ENCODE peak calls at places on chromosome 16, in four cellular contexts. N is germinal center, X is left kidney, B is upper lobe of right lung. U is an unnamed sample.

GRCh38 chr16:17998550-17998949 is 338.0 kb downstream of the NPIPA8 start:
- DNase-seq in N (no peak), X (no peak), B (no peak), U (no peak)

GRCh38 chr16:31700200-31700529 is 172.5 kb downstream of the AHSP start:
- DNase-seq in X (no peak), N (peak), B (no peak), U (peak)

GRCh38 chr16:19450186-19450585 is 32.5 kb downstream of the TMC5 start:
- DNase-seq in N (no peak), X (no peak), B (no peak), U (no peak)

GRCh38 chr16:81486555-81487061 is 42.0 kb downstream of the CMIP start:
- DNase-seq in N (no peak), B (no peak), X (peak), U (no peak)

GRCh38 chr16:30694926-30695678 is 3.9 kb upstream of the SRCAP start:
- DNase-seq in N (no peak), B (no peak), X (no peak), U (no peak)

GRCh38 chr16:78331749-78332148 is 232.3 kb downstream of the WWOX start:
- DNase-seq in X (peak), B (no peak), N (no peak), U (no peak)

GRCh38 chr16:69017036-69017783 is 88.2 kb upstream of the HAS3 start:
- DNase-seq in X (no peak), B (no peak), N (no peak), U (no peak)

GRCh38 chr16:31451681-31452351 is 7.5 kb upstream of the ARMC5 start:
- DNase-seq in B (peak), X (peak), N (no peak), U (no peak)

GRCh38 chr16:10729649-10730048 is 14.0 kb upstream of the NUBP1 start:
- DNase-seq in B (no peak), N (no peak), X (peak), U (no peak)

GRCh38 chr16:12508054-12508453 is 295.6 kb downstream of the CPPED1 start:
- DNase-seq in B (no peak), N (no peak), X (no peak), U (no peak)

GRCh38 chr16:20826039-20826566 is 19.8 kb downstream of the REXO5 start:
- DNase-seq in B (no peak), X (no peak), N (no peak), U (no peak)

GRCh38 chr16:54654429-54654828 is 276.2 kb upstream of the IRX5 start:
- DNase-seq in B (no peak), X (peak), N (no peak), U (no peak)

GRCh38 chr16:8859913-8860881 is 8.6 kb downstream of the CARHSP1 start:
- DNase-seq in N (no peak), B (no peak), X (peak), U (no peak)

GRCh38 chr16:70151941-70152509 is 21.6 kb upstream of the CLEC18C start:
- DNase-seq in X (no peak), B (no peak), N (no peak), U (peak)

GRCh38 chr16:695355-696089 is 5.3 kb upstream of the WDR24 start:
- DNase-seq in X (peak), N (peak), B (no peak), U (peak)